ENCODE peak calls at places on chromosomes 1 and 21, in six cellular contexts. I is heart left ventricle, E is K562, T is tibial nerve, C is right lobe of liver, Q is IMR-90. V is an unnamed sample.

GRCh38 chr1:71072273-71072672 is 8.6 kb downstream of the ZRANB2 start:
- DNase-seq in C (no peak), I (no peak), Q (no peak), E (no peak), T (no peak), V (no peak)

GRCh38 chr1:38644092-38644491 is 215.5 kb downstream of the RRAGC start:
- DNase-seq in I (no peak), C (no peak), T (no peak), E (no peak), Q (no peak), V (peak)

GRCh38 chr1:91428182-91428798 is 23.7 kb upstream of the HFM1 start:
- DNase-seq in E (no peak), T (no peak), C (no peak), Q (no peak), I (no peak), V (no peak)

GRCh38 chr1:10622896-10623295 is 148.1 kb downstream of the PEX14 start:
- DNase-seq in E (no peak), Q (no peak), I (no peak), T (no peak), C (no peak), V (no peak)

GRCh38 chr1:175508320-175509110 is 234.9 kb downstream of the TNR start:
- DNase-seq in T (no peak), E (no peak), C (no peak), Q (no peak), I (no peak), V (no peak)

GRCh38 chr1:24536391-24536840 is 19.5 kb upstream of the NCMAP start:
- DNase-seq in T (no peak), C (no peak), I (no peak), Q (peak), E (no peak), V (no peak)

GRCh38 chr1:149844096-149844495 is 55.3 kb upstream of the BOLA1 start:
- DNase-seq in T (no peak), I (no peak), C (no peak), E (peak), Q (peak), V (peak)

GRCh38 chr21:32200029-32200428 is 78.8 kb downstream of the MIS18A start:
- DNase-seq in I (no peak), E (no peak), C (no peak), T (no peak), Q (no peak), V (no peak)

GRCh38 chr1:41365772-41366427 is 4.7 kb downstream of the FOXO6 start:
- DNase-seq in T (no peak), I (no peak), C (no peak), E (no peak), Q (no peak), V (no peak)

GRCh38 chr1:225747566-225747965 is 30.1 kb upstream of the SRP9 start:
- DNase-seq in I (no peak), C (no peak), E (no peak), T (no peak), Q (no peak), V (no peak)

GRCh38 chr1:237972186-237972585 is 81.5 kb upstream of the ZP4 start:
- DNase-seq in E (no peak), I (no peak), Q (no peak), C (no peak), T (no peak), V (no peak)

GRCh38 chr1:57307382-57307781 is 116.5 kb downstream of the DAB1 start:
- DNase-seq in Q (no peak), I (peak), C (no peak), E (peak), T (no peak), V (no peak)

GRCh38 chr21:42980959-42981523 is 6.7 kb downstream of the PKNOX1 start:
- DNase-seq in E (no peak), C (peak), Q (no peak), T (no peak), I (no peak), V (no peak)

GRCh38 chr1:91171906-91172305 is 150.1 kb upstream of the ZNF644 start:
- DNase-seq in C (no peak), Q (no peak), E (no peak), I (no peak), T (no peak), V (no peak)

GRCh38 chr1:202825748-202826147 is 15.0 kb downstream of the PCAT6 start:
- DNase-seq in T (no peak), I (no peak), C (no peak), Q (no peak), E (no peak), V (no peak)

GRCh38 chr1:202818819-202819218 is 8.1 kb downstream of the PCAT6 start:
- DNase-seq in I (no peak), Q (no peak), T (no peak), E (no peak), C (no peak), V (no peak)

DNA sequence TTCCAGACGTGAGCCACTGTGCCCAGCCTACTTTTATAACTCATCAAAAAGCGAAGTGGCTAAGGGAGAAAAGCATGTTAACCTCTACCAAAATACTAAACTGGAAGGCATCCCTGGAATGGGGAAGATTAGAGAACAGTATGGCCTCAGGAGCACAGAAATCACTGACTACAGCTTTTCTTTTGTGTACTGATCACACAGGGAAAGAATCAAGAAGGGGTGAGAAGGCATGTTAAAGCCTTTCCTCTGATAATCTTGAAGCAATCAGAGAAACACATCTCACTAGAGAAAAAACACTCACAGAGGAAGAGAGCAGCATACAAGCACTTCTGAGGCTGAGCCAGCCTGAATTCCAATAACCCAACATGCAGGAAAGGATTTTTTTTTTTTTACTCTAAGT is 10.7 kb downstream of the PCAT6 start:
- DNase-seq in E (no peak), C (no peak), T (no peak), I (no peak), Q (peak), V (no peak)
- TF ChIP-seq CTCF in E (no peak), C (no peak), T (no peak), I (no peak), Q (no peak), V (no peak)

DNA sequence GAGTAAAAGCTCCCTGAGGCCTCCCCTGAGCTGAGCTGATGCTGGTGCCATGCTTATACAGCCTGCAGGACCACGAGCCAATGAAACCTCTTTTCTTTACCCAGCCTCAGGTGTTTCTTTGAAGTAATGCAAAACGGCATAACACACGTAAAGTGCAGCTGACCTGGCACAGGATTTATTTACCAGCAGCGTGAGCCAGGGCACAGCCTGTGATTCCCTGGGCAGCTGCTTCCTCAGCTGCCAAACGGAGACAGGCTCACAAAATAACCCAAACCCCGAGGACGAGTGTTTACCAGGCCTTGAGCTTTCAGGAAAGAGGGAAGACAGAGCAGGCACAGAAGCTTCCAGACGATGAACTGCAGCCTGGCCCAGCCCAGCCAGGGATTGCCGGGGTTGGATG is 120.6 kb upstream of the ARHGEF16 start:
- DNase-seq in T (no peak), C (no peak), Q (no peak), E (no peak), I (no peak), V (no peak)
- H3K4me3 ChIP-seq in T (no peak), C (no peak), Q (no peak), E (no peak), I (no peak), V (no peak)

GRCh38 chr21:16169810-16170209 is 440.0 kb downstream of the USP25 start:
- DNase-seq in T (no peak), C (no peak), E (no peak), Q (no peak), I (no peak), V (no peak)

GRCh38 chr21:16169102-16169511 is 439.3 kb downstream of the USP25 start:
- DNase-seq in C (no peak), T (no peak), Q (peak), I (no peak), E (no peak), V (no peak)
- TF ChIP-seq POLR2A in C (no peak), T (no peak), Q (no peak), I (no peak), E (no peak), V (no peak)

GRCh38 chr1:8303876-8304275 is 14.0 kb upstream of the SLC45A1 start:
- DNase-seq in Q (no peak), C (no peak), E (no peak), T (no peak), I (no peak), V (no peak)

GRCh38 chr1:8303141-8303540 is 14.8 kb upstream of the SLC45A1 start:
- DNase-seq in T (no peak), E (no peak), Q (peak), C (no peak), I (no peak), V (no peak)

GRCh38 chr1:8312235-8313218 is 5.4 kb upstream of the SLC45A1 start:
- DNase-seq in C (peak), T (no peak), I (no peak), E (no peak), Q (no peak), V (no peak)

GRCh38 chr1:8311068-8311718 is 6.7 kb upstream of the SLC45A1 start:
- DNase-seq in E (no peak), T (no peak), C (no peak), I (no peak), Q (no peak), V (no peak)

DNA sequence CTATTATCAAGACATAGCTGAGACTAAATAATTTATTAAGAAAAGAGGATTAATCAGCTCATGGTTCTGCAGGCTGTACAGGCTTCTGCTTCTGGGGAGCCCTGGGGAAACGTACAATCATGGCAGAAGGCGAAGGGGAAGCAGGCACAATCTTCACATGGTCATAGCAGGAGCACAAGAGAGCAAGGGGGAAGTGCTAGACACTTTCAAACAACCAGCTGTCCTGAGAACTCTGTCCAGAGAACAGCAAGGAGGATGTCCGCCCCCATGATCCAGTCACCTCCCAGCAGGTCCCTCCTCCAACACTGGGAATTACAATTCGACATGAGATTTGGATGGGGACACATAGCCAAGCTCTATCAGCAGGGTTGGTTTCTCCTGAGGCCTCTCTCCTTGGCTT is 10.3 kb upstream of the SLC45A1 start:
- DNase-seq in C (no peak), I (no peak), E (no peak), T (no peak), Q (no peak), V (no peak)
- TF ChIP-seq CTCF in C (no peak), I (no peak), E (no peak), T (no peak), Q (no peak), V (no peak)

V was measured in lower leg skin.